ENCODE peak calls at places on chromosomes 4 and X, in five cellular contexts. E is foreskin fibroblast, B is AG09309, D is coronary artery, Q is aorta. P is an unnamed sample.

GRCh38 chr4:86496094-86497060 is 97.7 kb upstream of the PTPN13 start:
- DNase-seq in Q (no peak), D (no peak), B (peak; percentile 31), E (peak; percentile 77), P (peak; percentile 25)

GRCh38 chr4:4659871-4660651 is 118.2 kb upstream of the STX18 start:
- DNase-seq in B (peak; percentile 61), D (no peak), Q (peak; percentile 59), E (peak; percentile 87), P (peak; percentile 91)

GRCh38 chr4:150366487-150366999 is 215.4 kb upstream of the MAB21L2 start:
- DNase-seq in B (no peak), D (no peak), Q (no peak), E (no peak), P (no peak)

GRCh38 chrX:13029341-13029740 is 15.1 kb downstream of the FAM9C start:
- DNase-seq in E (peak; percentile 62), B (no peak), D (no peak), Q (peak; percentile 62), P (peak; percentile 28)

GRCh38 chr4:11471613-11472012 is 42.9 kb upstream of the HS3ST1 start:
- DNase-seq in B (no peak), D (no peak), E (no peak), Q (peak; percentile 57), P (no peak)

GRCh38 chrX:53654378-53654777 is 32.1 kb downstream of the HUWE1 start:
- DNase-seq in Q (no peak), D (no peak), B (no peak), E (no peak), P (no peak)

GRCh38 chr4:2402941-2403340 is 15.5 kb downstream of the ZFYVE28 start:
- DNase-seq in E (no peak), Q (no peak), B (no peak), D (no peak), P (no peak)

GRCh38 chr4:38691251-38692008 is 27.4 kb downstream of the KLF3 start:
- DNase-seq in B (peak; percentile 71), D (no peak), Q (no peak), E (peak; percentile 85), P (no peak)

GRCh38 chrX:70176938-70177533 is at the start of gene DGAT2L6:
- DNase-seq in D (no peak), B (no peak), Q (no peak), E (no peak), P (no peak)

GRCh38 chr4:76307670-76308014 is 1.1 kb downstream of the STBD1 start:
- DNase-seq in B (no peak), E (no peak), D (no peak), Q (peak; percentile 56), P (no peak)

GRCh38 chr4:56408978-56409377 is 21.7 kb upstream of the AASDH start:
- DNase-seq in B (no peak), E (no peak), Q (no peak), D (no peak), P (no peak)

GRCh38 chr4:56410247-56410646 is 23.0 kb upstream of the AASDH start:
- DNase-seq in Q (no peak), E (peak; percentile 96), B (peak; percentile 96), D (no peak), P (peak; percentile 97)

GRCh38 chr4:56417396-56417795 is 18.0 kb downstream of the PPAT start:
- DNase-seq in E (no peak), D (no peak), B (no peak), Q (no peak), P (no peak)

DNA sequence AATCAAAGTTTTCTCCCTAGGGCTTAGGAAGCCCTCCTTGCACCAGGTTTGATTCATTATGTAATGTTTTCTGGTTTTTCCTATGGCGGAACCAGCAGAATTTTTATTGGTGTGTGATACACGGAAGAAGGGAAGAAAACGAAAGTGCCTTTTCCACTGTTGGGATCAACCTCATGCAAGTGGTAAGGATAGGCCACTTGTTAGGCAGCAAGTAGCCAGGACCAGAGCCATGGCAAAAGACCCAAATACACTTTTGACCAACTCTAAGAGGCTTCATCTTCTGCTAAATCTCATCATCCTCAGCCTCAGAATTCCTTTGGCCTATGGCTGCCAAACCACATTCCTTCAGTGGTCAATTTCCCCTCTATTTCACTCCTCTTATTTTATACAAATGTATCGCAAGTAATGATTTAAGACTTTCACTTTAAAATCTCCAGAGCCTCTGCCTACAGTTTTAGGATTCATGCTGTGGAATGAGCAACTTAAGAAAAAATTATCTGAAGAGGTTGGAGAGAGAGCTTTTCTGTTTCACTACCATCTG is 21.2 kb downstream of the PPAT start:
- DNase-seq in Q (no peak), B (no peak), D (no peak), E (no peak), P (no peak)
- H3K4me3 ChIP-seq in Q (no peak overlapping the region), B (peak overlapping the region; percentile 16), D (no peak overlapping the region), E (peak overlapping the region; percentile 8), P (no peak overlapping the region)

DNA sequence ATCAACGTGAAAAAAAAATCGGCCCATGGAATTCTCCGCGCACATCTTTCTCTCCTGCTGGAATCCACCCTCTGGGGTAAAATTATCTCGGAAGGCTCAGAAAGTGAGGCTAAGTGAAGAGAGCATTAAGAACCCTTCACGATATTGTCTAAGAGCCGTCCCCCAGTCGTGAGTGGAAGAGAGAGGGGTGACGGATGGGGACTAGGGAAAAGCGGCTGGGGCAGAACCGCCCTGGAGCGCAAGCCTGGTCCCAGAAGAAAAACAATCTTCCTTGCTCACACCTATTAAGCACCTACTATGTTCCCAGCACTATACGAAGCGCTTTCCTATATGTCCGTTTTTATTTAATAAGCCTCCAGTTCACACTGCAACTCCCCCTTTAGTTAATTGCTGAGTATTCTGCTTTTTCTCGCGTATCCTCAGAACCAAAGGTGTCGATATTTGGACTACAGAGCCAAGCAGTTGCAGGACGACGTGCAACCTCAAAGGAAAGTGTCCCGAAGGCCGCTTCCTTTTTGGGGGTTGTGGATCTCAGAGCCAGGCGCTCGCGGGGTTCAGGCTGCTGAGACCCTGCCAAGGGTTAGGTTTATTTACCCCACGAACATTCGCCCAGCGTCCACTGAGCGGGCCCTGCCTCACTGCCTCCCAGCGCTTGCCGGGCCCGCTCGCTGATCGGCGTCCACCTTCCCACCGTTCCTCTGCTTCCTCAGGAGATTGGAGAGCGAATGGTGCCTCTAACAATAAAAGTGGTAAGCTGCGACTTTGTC is 886 bp downstream of the MGARP start:
- DNase-seq in B (no peak), D (no peak), Q (no peak), E (peak; percentile 42), P (no peak)
- H3K4me3 ChIP-seq in B (peak overlapping the region; percentile 80), D (peak overlapping the region; percentile 75), Q (peak overlapping the region; percentile 56), E (peak overlapping the region; percentile 59), P (peak overlapping the region; percentile 62)

GRCh38 chr4:72318771-72319170 is 250.2 kb downstream of the ADAMTS3 start:
- DNase-seq in D (no peak), B (no peak), E (peak; percentile 37), Q (no peak), P (no peak)

GRCh38 chr4:72325215-72325614 is 243.8 kb downstream of the ADAMTS3 start:
- DNase-seq in Q (no peak), E (peak; percentile 30), D (no peak), B (peak; percentile 48), P (no peak)

GRCh38 chr4:72319596-72319995 is 249.4 kb downstream of the ADAMTS3 start:
- DNase-seq in D (no peak), E (peak; percentile 86), Q (no peak), B (peak; percentile 59), P (peak; percentile 68)

GRCh38 chr4:72323227-72323626 is 245.8 kb downstream of the ADAMTS3 start:
- DNase-seq in E (peak; percentile 9), Q (no peak), D (no peak), B (no peak), P (no peak)

DNA sequence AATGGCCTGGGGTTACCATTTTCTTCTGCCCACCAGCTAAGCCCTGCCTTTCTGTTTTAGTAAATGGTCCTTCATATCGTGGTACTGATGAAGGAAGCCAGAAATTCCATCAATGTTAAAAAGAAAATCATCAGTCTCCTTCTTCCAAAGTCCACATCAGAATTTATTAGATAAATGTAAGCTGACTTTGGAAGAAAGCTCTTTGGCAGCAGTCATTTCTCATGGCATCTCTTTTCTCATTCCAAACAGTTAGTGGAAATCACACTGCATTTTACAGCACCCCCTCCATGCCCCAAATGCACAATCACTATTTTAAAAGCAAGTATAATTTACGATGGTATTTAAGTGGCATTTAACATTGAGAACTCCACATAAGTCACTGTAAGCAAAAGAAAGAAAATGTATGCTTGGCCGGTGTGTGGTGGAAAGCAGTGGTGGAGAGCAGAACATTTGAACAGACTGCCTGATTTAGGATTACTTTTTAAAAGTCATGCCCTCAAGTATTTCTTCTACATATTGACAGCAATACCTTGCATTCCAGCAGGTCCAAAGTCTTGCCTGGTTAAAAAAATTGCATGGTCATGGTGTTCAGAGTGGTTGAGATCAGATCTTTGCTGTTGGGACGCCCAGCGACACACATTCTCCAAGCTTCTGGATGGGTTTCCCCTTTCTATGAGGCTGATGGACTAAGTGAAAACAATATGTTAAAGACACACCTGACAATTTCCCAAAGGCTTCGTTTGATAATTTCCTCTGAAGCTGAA is 248.7 kb downstream of the ADAMTS3 start:
- DNase-seq in E (no peak), B (no peak), D (no peak), Q (no peak), P (no peak)
- H3K4me3 ChIP-seq in E (no peak overlapping the region), B (no peak overlapping the region), D (no peak overlapping the region), Q (no peak overlapping the region), P (no peak overlapping the region)

DNA sequence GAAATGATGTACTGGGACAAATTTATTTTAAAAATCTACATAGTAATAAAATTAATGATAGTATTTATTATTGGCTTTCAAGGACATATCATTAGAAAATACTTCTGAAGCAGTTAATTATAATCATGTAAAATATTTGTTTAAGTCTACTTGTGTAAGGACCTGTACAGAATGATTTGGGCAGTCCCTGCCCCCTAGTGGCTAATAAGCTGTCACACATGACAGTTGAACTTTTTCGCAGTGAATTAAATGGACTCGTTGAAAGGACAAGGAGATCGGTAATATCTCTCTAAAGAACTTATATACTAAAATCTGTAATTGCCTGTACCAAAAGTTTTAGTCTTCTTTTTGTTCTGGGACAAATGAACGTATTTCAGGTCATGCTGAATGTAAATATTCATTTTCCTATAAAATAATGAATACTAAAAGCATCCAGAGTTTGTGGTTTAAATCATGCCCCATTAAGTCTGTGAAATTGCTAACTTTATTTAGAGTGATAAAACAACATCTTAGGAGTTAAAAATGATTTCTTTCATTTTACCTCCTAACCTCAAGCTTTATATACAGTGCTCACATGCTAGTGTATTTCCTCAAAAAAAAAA is 13.6 kb downstream of the EXOC1 start:
- DNase-seq in E (peak; percentile 71), D (no peak), B (peak; percentile 41), Q (no peak), P (peak; percentile 34)
- H3K4me3 ChIP-seq in E (no peak overlapping the region), D (no peak overlapping the region), B (no peak overlapping the region), Q (no peak overlapping the region), P (no peak overlapping the region)

GRCh38 chr4:143183513-143184216 is 1.1 kb upstream of the USP38 start:
- DNase-seq in D (no peak), E (no peak), B (no peak), Q (no peak), P (no peak)

GRCh38 chr4:143184503-143185252 is at the start of gene USP38:
- DNase-seq in Q (peak; percentile 92), D (peak; percentile 97), B (peak; percentile 81), E (peak; percentile 97), P (peak; percentile 94)

GRCh38 chr4:143185253-143186107 is 763 bp downstream of the USP38 start:
- DNase-seq in E (peak; percentile 36), B (no peak), D (peak; percentile 75), Q (peak; percentile 54), P (no peak)

GRCh38 chr4:143186202-143186601 is 1.5 kb downstream of the USP38 start:
- DNase-seq in E (peak; percentile 38), D (no peak), Q (no peak), B (no peak), P (no peak)

GRCh38 chr4:143184217-143184502 is 557 bp upstream of the USP38 start:
- DNase-seq in E (no peak), B (no peak), D (no peak), Q (no peak), P (no peak)
- H3K4me3 ChIP-seq in E (peak overlapping the region; percentile 95), B (peak overlapping the region; percentile 69), D (peak overlapping the region; percentile 91), Q (peak overlapping the region; percentile 65), P (peak overlapping the region; percentile 90)

P was measured in brain microvascular endothelial cell.